ENCODE peak calls at places on chromosomes 5 and 9, in ten cellular contexts. One of them, this sample, is unnamed.
A peak's percentile ranks its signal among the peaks of the same experiment; 100 is the strongest.

GRCh38 chr5:157215143-157215825 is 34.6 kb downstream of the ITK start:
- DNase-seq in AG10803: no peak
- DNase-seq in SJCRH30: no peak
- DNase-seq in brain microvascular endothelial cell: no peak
- DNase-seq in activated T-helper 1 cell treated with Interleukin-2 at 50 U/mL for 16 hours: no peak
- DNase-seq in body of pancreas: no peak
- DNase-seq in lung: no peak
- DNase-seq in fibroblast of lung: no peak
- DNase-seq in mucosa of gallbladder: no peak
- DNase-seq in omental fat pad: no peak
- DNase-seq in this sample: no peak

GRCh38 chr9:109507421-109507838 is 9.3 kb upstream of the PTPN3 start:
- DNase-seq in AG10803: peak; percentile 26
- DNase-seq in SJCRH30: no peak
- DNase-seq in brain microvascular endothelial cell: peak; percentile 90
- DNase-seq in activated T-helper 1 cell treated with Interleukin-2 at 50 U/mL for 16 hours: no peak
- DNase-seq in body of pancreas: no peak
- DNase-seq in lung: no peak
- DNase-seq in fibroblast of lung: peak; percentile 73
- DNase-seq in mucosa of gallbladder: no peak
- DNase-seq in omental fat pad: no peak
- DNase-seq in this sample: no peak

GRCh38 chr5:78549043-78549442 is 99.5 kb downstream of the LHFPL2 start:
- DNase-seq in AG10803: no peak
- DNase-seq in SJCRH30: no peak
- DNase-seq in brain microvascular endothelial cell: no peak
- DNase-seq in activated T-helper 1 cell treated with Interleukin-2 at 50 U/mL for 16 hours: no peak
- DNase-seq in body of pancreas: no peak
- DNase-seq in lung: no peak
- DNase-seq in fibroblast of lung: no peak
- DNase-seq in mucosa of gallbladder: no peak
- DNase-seq in omental fat pad: no peak
- DNase-seq in this sample: peak; percentile 31

GRCh38 chr5:144582046-144582445 is 411.4 kb downstream of the KCTD16 start:
- DNase-seq in AG10803: no peak
- DNase-seq in SJCRH30: no peak
- DNase-seq in brain microvascular endothelial cell: no peak
- DNase-seq in activated T-helper 1 cell treated with Interleukin-2 at 50 U/mL for 16 hours: no peak
- DNase-seq in body of pancreas: no peak
- DNase-seq in lung: no peak
- DNase-seq in fibroblast of lung: no peak
- DNase-seq in mucosa of gallbladder: no peak
- DNase-seq in omental fat pad: no peak
- DNase-seq in this sample: no peak

GRCh38 chr5:117201016-117201415 is 626.4 kb upstream of the SEMA6A start:
- DNase-seq in AG10803: no peak
- DNase-seq in SJCRH30: no peak
- DNase-seq in brain microvascular endothelial cell: no peak
- DNase-seq in activated T-helper 1 cell treated with Interleukin-2 at 50 U/mL for 16 hours: no peak
- DNase-seq in body of pancreas: no peak
- DNase-seq in lung: no peak
- DNase-seq in fibroblast of lung: peak; percentile 33
- DNase-seq in mucosa of gallbladder: no peak
- DNase-seq in omental fat pad: no peak
- DNase-seq in this sample: no peak

GRCh38 chr9:92135576-92135975 is 20.4 kb upstream of the SPTLC1 start:
- DNase-seq in AG10803: no peak
- DNase-seq in SJCRH30: no peak
- DNase-seq in brain microvascular endothelial cell: no peak
- DNase-seq in activated T-helper 1 cell treated with Interleukin-2 at 50 U/mL for 16 hours: no peak
- DNase-seq in body of pancreas: no peak
- DNase-seq in lung: no peak
- DNase-seq in fibroblast of lung: no peak
- DNase-seq in mucosa of gallbladder: no peak
- DNase-seq in omental fat pad: no peak
- DNase-seq in this sample: no peak

GRCh38 chr5:61823796-61824195 is 482.2 kb upstream of the KIF2A start:
- DNase-seq in AG10803: no peak
- DNase-seq in SJCRH30: peak; percentile 81
- DNase-seq in brain microvascular endothelial cell: no peak
- DNase-seq in activated T-helper 1 cell treated with Interleukin-2 at 50 U/mL for 16 hours: no peak
- DNase-seq in body of pancreas: no peak
- DNase-seq in lung: no peak
- DNase-seq in fibroblast of lung: no peak
- DNase-seq in mucosa of gallbladder: no peak
- DNase-seq in omental fat pad: no peak
- DNase-seq in this sample: no peak

GRCh38 chr9:6598249-6598725 is 47.2 kb downstream of the GLDC start:
- DNase-seq in AG10803: no peak
- DNase-seq in SJCRH30: no peak
- DNase-seq in brain microvascular endothelial cell: no peak
- DNase-seq in activated T-helper 1 cell treated with Interleukin-2 at 50 U/mL for 16 hours: no peak
- DNase-seq in body of pancreas: no peak
- DNase-seq in lung: no peak
- DNase-seq in fibroblast of lung: peak; percentile 42
- DNase-seq in mucosa of gallbladder: no peak
- DNase-seq in omental fat pad: no peak
- DNase-seq in this sample: no peak

GRCh38 chr9:89496645-89497044 is 1.3 kb downstream of the SEMA4D start:
- DNase-seq in AG10803: no peak
- DNase-seq in SJCRH30: no peak
- DNase-seq in brain microvascular endothelial cell: no peak
- DNase-seq in activated T-helper 1 cell treated with Interleukin-2 at 50 U/mL for 16 hours: no peak
- DNase-seq in body of pancreas: no peak
- DNase-seq in lung: no peak
- DNase-seq in fibroblast of lung: no peak
- DNase-seq in mucosa of gallbladder: no peak
- DNase-seq in omental fat pad: no peak
- DNase-seq in this sample: no peak

GRCh38 chr5:140329739-140330481 is 16.5 kb downstream of the HBEGF start:
- DNase-seq in AG10803: no peak
- DNase-seq in SJCRH30: no peak
- DNase-seq in brain microvascular endothelial cell: no peak
- DNase-seq in activated T-helper 1 cell treated with Interleukin-2 at 50 U/mL for 16 hours: no peak
- DNase-seq in body of pancreas: no peak
- DNase-seq in lung: no peak
- DNase-seq in fibroblast of lung: no peak
- DNase-seq in mucosa of gallbladder: no peak
- DNase-seq in omental fat pad: no peak
- DNase-seq in this sample: no peak

GRCh38 chr5:172175263-172175719 is 12.7 kb downstream of the STK10 start:
- DNase-seq in AG10803: no peak
- DNase-seq in SJCRH30: no peak
- DNase-seq in brain microvascular endothelial cell: no peak
- DNase-seq in activated T-helper 1 cell treated with Interleukin-2 at 50 U/mL for 16 hours: peak; percentile 89
- DNase-seq in body of pancreas: peak; percentile 36
- DNase-seq in lung: peak; percentile 66
- DNase-seq in fibroblast of lung: no peak
- DNase-seq in mucosa of gallbladder: peak; percentile 59
- DNase-seq in omental fat pad: no peak
- DNase-seq in this sample: no peak